ENCODE peak calls at places on chromosomes 11 and 22, in six cellular contexts. L is right lobe of liver, V is cardiac muscle cell, F is dorsolateral prefrontal cortex, J is mammary epithelial cell, C is tibial nerve. P is an unnamed sample.

GRCh38 chr11:45298718-45299117 is 12.6 kb upstream of the SYT13 start:
- DNase-seq in L (no peak), V (no peak), F (no peak), J (no peak), C (no peak), P (no peak)

GRCh38 chr11:1822648-1823375 is 12.0 kb upstream of the SYT8 start:
- DNase-seq in L (no peak), V (no peak), F (no peak), J (no peak), C (no peak), P (no peak)

GRCh38 chr11:19307498-19307897 is 66.8 kb upstream of the E2F8 start:
- DNase-seq in L (no peak), V (no peak), F (no peak), J (no peak), C (no peak), P (no peak)

GRCh38 chr11:79097279-79097875 is 343.5 kb downstream of the TENM4 start:
- DNase-seq in L (no peak), V (peak; percentile 69), F (no peak), J (no peak), C (peak; percentile 43), P (no peak)

GRCh38 chr11:17672469-17672868 is 46.9 kb upstream of the MYOD1 start:
- DNase-seq in L (no peak), V (no peak), F (no peak), J (no peak), C (no peak), P (no peak)

GRCh38 chr11:78662811-78663210 is 88.1 kb upstream of the NARS2 start:
- DNase-seq in L (no peak), V (no peak), F (no peak), J (no peak), C (no peak), P (no peak)

GRCh38 chr11:34680206-34680605 is 59.3 kb downstream of the EHF start:
- DNase-seq in L (no peak), V (no peak), F (no peak), J (peak; percentile 85), C (no peak), P (no peak)

GRCh38 chr11:1031121-1031899 is 5.2 kb downstream of the MUC6 start:
- DNase-seq in L (no peak), V (no peak), F (no peak), J (no peak), C (no peak), P (no peak)

DNA sequence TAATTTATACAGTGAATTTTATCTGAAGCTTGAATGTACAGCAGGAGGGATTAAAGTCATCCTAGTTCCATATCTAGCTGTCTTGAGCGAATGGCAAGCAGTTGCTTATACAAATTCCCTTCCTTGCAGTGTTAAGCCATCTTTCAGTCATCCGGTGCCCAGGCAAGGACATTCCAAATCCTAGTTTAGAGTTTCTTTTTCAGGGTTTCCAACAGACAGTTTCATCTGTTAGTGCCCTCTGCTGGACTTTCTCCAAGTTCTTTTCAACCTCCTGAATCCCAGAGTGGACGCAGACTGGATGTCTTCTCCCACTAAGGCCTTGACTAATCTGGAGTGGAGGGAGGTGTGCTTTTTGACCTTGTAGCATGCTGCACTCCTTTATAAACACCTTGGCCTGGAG is 45.4 kb downstream of the GRAMD1B start:
- DNase-seq in L (no peak), V (peak; percentile 65), F (peak; percentile 22), J (no peak), C (no peak), P (no peak)
- TF ChIP-seq CTCF in L (no peak), V (peak; percentile 40), F (no peak), J (no peak), C (no peak), P (no peak)

GRCh38 chr22:23256986-23257888 is 76.9 kb downstream of the BCR start:
- DNase-seq in L (peak; percentile 66), V (no peak), F (no peak), J (peak; percentile 32), C (peak; percentile 73), P (peak; percentile 75)
- H3K4me3 ChIP-seq in L (no peak overlapping the region), V (no peak overlapping the region), F (no peak overlapping the region), J (no peak overlapping the region), C (no peak overlapping the region), P (no peak overlapping the region)

GRCh38 chr11:86610559-86611341 is 61.7 kb downstream of the ME3 start:
- DNase-seq in L (no peak), V (no peak), F (no peak), J (no peak), C (no peak), P (no peak)

GRCh38 chr11:86606849-86607481 is 65.5 kb downstream of the ME3 start:
- DNase-seq in L (no peak), V (no peak), F (no peak), J (no peak), C (no peak), P (no peak)

GRCh38 chr11:86608251-86608799 is 64.1 kb downstream of the ME3 start:
- DNase-seq in L (peak; percentile 51), V (peak; percentile 86), F (peak; percentile 60), J (peak; percentile 72), C (peak; percentile 77), P (no peak)

GRCh38 chr11:86606270-86606848 is 66.1 kb downstream of the ME3 start:
- DNase-seq in L (no peak), V (no peak), F (no peak), J (no peak), C (no peak), P (no peak)
- H3K27ac ChIP-seq in L (no peak overlapping the region), V (peak overlapping the region; percentile 81), F (no peak overlapping the region), J (no peak overlapping the region), C (no peak overlapping the region), P (no peak overlapping the region)

GRCh38 chr11:124122123-124122522 is 6.9 kb downstream of the VWA5A start:
- DNase-seq in L (no peak), V (no peak), F (no peak), J (no peak), C (no peak), P (no peak)

GRCh38 chr11:124119103-124119502 is 3.9 kb downstream of the VWA5A start:
- DNase-seq in L (no peak), V (no peak), F (no peak), J (no peak), C (no peak), P (no peak)

GRCh38 chr11:124123587-124123986 is 8.3 kb downstream of the VWA5A start:
- DNase-seq in L (no peak), V (no peak), F (no peak), J (no peak), C (no peak), P (no peak)
- TF ChIP-seq CTCF in L (no peak), V (no peak), F (no peak), J (peak; percentile 6), C (no peak), P (no peak)

GRCh38 chr11:69972351-69972802 is 105.7 kb upstream of the ANO1 start:
- DNase-seq in L (no peak), V (no peak), F (no peak), J (no peak), C (no peak), P (peak; percentile 59)
- H3K4me3 ChIP-seq in L (no peak overlapping the region), V (no peak overlapping the region), F (no peak overlapping the region), J (no peak overlapping the region), C (no peak overlapping the region), P (no peak overlapping the region)

GRCh38 chr22:42938976-42939375 is 76.0 kb downstream of the PACSIN2 start:
- DNase-seq in L (no peak), V (no peak), F (no peak), J (peak; percentile 66), C (no peak), P (peak; percentile 38)

GRCh38 chr22:42939941-42940653 is 74.9 kb downstream of the PACSIN2 start:
- DNase-seq in L (peak; percentile 52), V (peak; percentile 77), F (no peak), J (peak; percentile 72), C (no peak), P (no peak)

GRCh38 chr22:42939451-42939881 is 75.5 kb downstream of the PACSIN2 start:
- DNase-seq in L (no peak), V (no peak), F (no peak), J (no peak), C (no peak), P (no peak)

GRCh38 chr22:42937164-42937854 is 77.6 kb downstream of the PACSIN2 start:
- DNase-seq in L (no peak), V (peak; percentile 62), F (no peak), J (peak; percentile 88), C (no peak), P (peak; percentile 68)

GRCh38 chr22:42938449-42938848 is 76.5 kb downstream of the PACSIN2 start:
- DNase-seq in L (no peak), V (no peak), F (no peak), J (no peak), C (no peak), P (peak; percentile 27)
- H3K27ac ChIP-seq in L (no peak overlapping the region), V (no peak overlapping the region), F (peak overlapping the region; percentile 50), J (peak overlapping the region; percentile 80), C (peak overlapping the region; percentile 63), P (no peak overlapping the region)

GRCh38 chr11:69430566-69430965 is 50.9 kb upstream of the LINC01488 start:
- DNase-seq in L (peak; percentile 79), V (no peak), F (no peak), J (no peak), C (no peak), P (no peak)
- TF ChIP-seq CTCF in L (no peak), V (no peak), F (no peak), J (no peak), C (no peak), P (no peak)

GRCh38 chr22:19763141-19764049 is 2.8 kb downstream of the TBX1 start:
- DNase-seq in L (no peak), V (no peak), F (no peak), J (no peak), C (no peak), P (no peak)
- H3K4me3 ChIP-seq in L (no peak overlapping the region), V (no peak overlapping the region), F (no peak overlapping the region), J (no peak overlapping the region), C (no peak overlapping the region), P (no peak overlapping the region)

GRCh38 chr22:19955241-19956128 is 13.9 kb upstream of the TXNRD2 start:
- DNase-seq in L (peak; percentile 17), V (no peak), F (peak; percentile 68), J (no peak), C (no peak), P (no peak)
- H3K27ac ChIP-seq in L (no peak overlapping the region), V (no peak overlapping the region), F (no peak overlapping the region), J (no peak overlapping the region), C (no peak overlapping the region), P (no peak overlapping the region)